ENCODE peak calls at places on chromosomes 16 and 17, in five cellular contexts. W is left ventricle myocardium inferior, I is uterus, H is ovary, T is aorta. S is an unnamed sample. For H3K4me1, the result is how much of the 10 kb centered on the place peaks cover.

GRCh38 chr16:5918553-5919127 is 821.0 kb upstream of the EEF2KMT start:
- DNase-seq in W (no peak), I (no peak), H (no peak), T (no peak), S (no peak)

GRCh38 chr17:44536090-44536960 is 21.0 kb upstream of the FZD2 start:
- DNase-seq in W (no peak), I (no peak), H (peak), T (no peak), S (peak)

GRCh38 chr17:11628374-11628773 is 30.1 kb downstream of the DNAH9 start:
- DNase-seq in W (no peak), I (no peak), H (no peak), T (no peak), S (no peak)

GRCh38 chr17:48055531-48056245 is 7.5 kb downstream of the NFE2L1 start:
- DNase-seq in W (no peak), I (no peak), H (peak), T (no peak), S (peak)

GRCh38 chr17:66767164-66767933 is 67.6 kb upstream of the CACNG5 start:
- DNase-seq in W (no peak), I (no peak), H (no peak), T (no peak), S (no peak)

GRCh38 chr17:79027925-79028491 is 4.0 kb downstream of the C1QTNF1 start:
- DNase-seq in W (no peak), I (peak), H (peak), T (peak), S (no peak)

GRCh38 chr17:41734949-41735313 is 488 bp upstream of the HAP1 start:
- DNase-seq in W (no peak), I (no peak), H (peak), T (no peak), S (no peak)

GRCh38 chr16:21101631-21102420 is 48.8 kb downstream of the DNAH3 start:
- DNase-seq in W (peak), I (no peak), H (peak), T (no peak), S (no peak)

GRCh38 chr16:2152695-2153506 is 2.7 kb upstream of the TRAF7 start:
- DNase-seq in W (no peak), I (no peak), H (no peak), T (no peak), S (peak)

GRCh38 chr16:15757075-15757386 is 99.8 kb downstream of the MYH11 start:
- DNase-seq in W (no peak), I (no peak), H (no peak), T (no peak), S (no peak)

GRCh38 chr16:66934138-66934838 is at the start of gene CIAO2B:
- DNase-seq in W (peak), I (peak), H (peak), T (peak), S (peak)

GRCh38 chr17:43171761-43172487 is 910 bp downstream of the NBR1 start:
- DNase-seq in W (no peak), I (peak), H (peak), T (peak), S (no peak)

GRCh38 chr16:80167657-80168056 is 373.1 kb upstream of the DYNLRB2 start:
- DNase-seq in W (no peak), I (no peak), H (no peak), T (no peak), S (no peak)

GRCh38 chr17:69677130-69677529 is 262.6 kb downstream of the MAP2K6 start:
- DNase-seq in W (no peak), I (no peak), H (no peak), T (no peak), S (no peak)

GRCh38 chr16:22360963-22361659 is 13.3 kb downstream of the CDR2 start:
- DNase-seq in W (no peak), I (no peak), H (no peak), T (no peak), S (no peak)

GRCh38 chr17:79182176-79183160 is 107.8 kb downstream of the ENGASE start:
- DNase-seq in W (no peak), I (no peak), H (no peak), T (no peak), S (no peak)

GRCh38 chr16:86044881-86045600 is 146.1 kb downstream of the IRF8 start:
- DNase-seq in W (no peak), I (no peak), H (no peak), T (no peak), S (peak)

GRCh38 chr17:70099267-70099666 is 24.2 kb downstream of the KCNJ16 start:
- DNase-seq in W (no peak), I (no peak), H (no peak), T (no peak), S (no peak)

GRCh38 chr17:50219345-50219744 is 17.9 kb upstream of the COL1A1 start:
- DNase-seq in W (no peak), I (peak), H (no peak), T (no peak), S (no peak)

GRCh38 chr17:55133583-55133982 is 131.2 kb upstream of the HLF start:
- DNase-seq in W (no peak), I (no peak), H (no peak), T (no peak), S (no peak)

GRCh38 chr16:50368410-50369132 is at the start of gene BRD7:
- DNase-seq in W (peak), I (peak), H (peak), T (peak), S (peak)

GRCh38 chr16:64356267-64356666 is 765.6 kb downstream of the CDH11 start:
- DNase-seq in W (no peak), I (no peak), H (no peak), T (no peak), S (no peak)

GRCh38 chr17:58575511-58575910 is 61.1 kb upstream of the MTMR4 start:
- DNase-seq in W (no peak), I (no peak), H (no peak), T (no peak), S (no peak)

GRCh38 chr17:27549251-27549919 is 81.6 kb upstream of the LGALS9 start:
- DNase-seq in W (peak), I (no peak), H (peak), T (peak), S (peak)

GRCh38 chr17:39563476-39563875 is 44.2 kb downstream of the NEUROD2 start:
- DNase-seq in W (no peak), I (no peak), H (peak), T (no peak), S (no peak)

GRCh38 chr16:7548796-7549318 is 216.2 kb downstream of the RBFOX1 start:
- DNase-seq in W (no peak), I (no peak), H (no peak), T (no peak), S (no peak)

GRCh38 chr17:47978324-47978723 is 7.4 kb downstream of the CDK5RAP3 start:
- DNase-seq in W (peak), I (peak), H (peak), T (peak), S (no peak)

GRCh38 chr17:74858672-74859438 is 830 bp downstream of the GRIN2C start:
- DNase-seq in W (no peak), I (no peak), H (no peak), T (no peak), S (no peak)

GRCh38 chr17:57255182-57255775 is 1.0 kb upstream of the MSI2 start:
- DNase-seq in W (no peak), I (no peak), H (no peak), T (no peak), S (no peak)
- H3K27ac ChIP-seq in W (peak), I (peak), H (peak), T (peak), S (peak)

DNA sequence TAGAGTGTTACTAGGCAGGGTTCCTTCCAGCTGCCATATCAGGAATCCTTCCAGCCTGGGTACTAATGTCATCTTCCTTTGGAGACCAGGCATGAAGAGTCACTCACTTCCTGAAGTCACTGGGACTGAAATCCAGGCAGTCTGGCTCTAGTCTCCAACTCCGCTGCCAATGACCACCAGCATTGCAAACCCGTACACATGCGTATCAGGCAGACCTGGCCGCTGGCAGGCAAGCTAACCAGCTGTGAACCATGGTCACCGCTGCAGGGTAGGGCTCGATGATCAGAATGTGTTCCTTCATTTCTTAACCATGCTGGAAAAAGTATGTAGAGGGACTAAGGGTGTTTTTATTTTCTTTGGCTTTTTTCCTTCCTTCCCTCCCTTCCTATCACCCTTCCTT is 255.5 kb downstream of the CDH13 start:
- DNase-seq in W (no peak), I (no peak), H (no peak), T (peak), S (no peak)
- H3K4me1 ChIP-seq in W (under half), I (under half), H (under half), T (under half), S (under half)

GRCh38 chr16:8644513-8645140 is 23.1 kb downstream of the METTL22 start:
- DNase-seq in W (peak), I (no peak), H (no peak), T (peak), S (peak)
- H3K27ac ChIP-seq in W (no peak), I (no peak), H (no peak), T (no peak), S (peak)

GRCh38 chr16:588889-589657 is 793 bp upstream of the RAB40C start:
- DNase-seq in W (peak), I (peak), H (peak), T (peak), S (peak)

GRCh38 chr16:590165-590874 is 454 bp downstream of the RAB40C start:
- DNase-seq in W (no peak), I (no peak), H (peak), T (peak), S (peak)

GRCh38 chr16:589658-590159 is at the start of gene RAB40C:
- DNase-seq in W (peak), I (peak), H (peak), T (peak), S (peak)

GRCh38 chr16:586645-587590 is 2.9 kb upstream of the RAB40C start:
- DNase-seq in W (no peak), I (no peak), H (peak), T (no peak), S (peak)

GRCh38 chr16:588639-588888 is 1.3 kb upstream of the RAB40C start:
- DNase-seq in W (no peak), I (no peak), H (peak), T (peak), S (peak)
- H3K4me1 ChIP-seq in W (half or more), I (under half), H (under half), T (under half), S (half or more)

DNA sequence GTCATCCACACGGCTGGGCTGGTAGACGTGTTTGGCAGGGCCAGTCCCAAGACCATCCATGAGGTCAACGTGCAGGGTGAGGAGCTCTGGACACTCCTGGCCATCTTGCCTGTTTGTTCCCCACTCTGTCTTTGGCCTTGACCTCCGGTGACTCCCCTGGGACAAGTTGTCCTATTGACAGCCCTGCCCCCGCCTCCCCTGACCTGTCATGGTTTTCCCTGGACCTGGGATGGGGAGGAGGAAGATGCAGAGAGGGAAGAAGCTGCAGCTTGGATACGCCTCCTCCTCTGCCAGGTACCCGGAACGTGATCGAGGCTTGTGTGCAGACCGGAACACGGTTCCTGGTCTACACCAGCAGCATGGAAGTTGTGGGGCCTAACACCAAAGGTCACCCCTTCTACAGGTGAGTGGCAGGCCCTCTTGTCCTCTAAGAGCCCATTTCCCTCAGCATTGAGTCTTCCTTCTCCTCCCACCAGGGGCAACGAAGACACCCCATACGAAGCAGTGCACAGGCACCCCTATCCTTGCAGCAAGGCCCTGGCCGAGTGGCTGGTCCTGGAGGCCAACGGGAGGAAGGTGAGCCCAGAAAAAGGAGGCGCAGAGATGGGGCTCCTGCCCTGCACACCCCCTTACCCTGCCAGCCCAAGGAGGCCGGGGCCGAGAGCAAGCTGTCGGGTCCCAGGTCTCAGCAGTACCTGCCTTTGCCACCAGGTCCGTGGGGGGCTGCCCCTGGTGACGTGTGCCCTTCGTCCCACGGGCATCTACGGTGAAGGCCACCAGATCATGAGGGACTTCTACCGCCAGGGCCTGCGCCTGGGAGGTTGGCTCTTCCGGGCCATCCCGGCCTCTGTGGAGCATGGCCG is 1.4 kb downstream of the HSD3B7 start:
- DNase-seq in W (no peak), I (no peak), H (no peak), T (no peak), S (no peak)
- H3K27ac ChIP-seq in W (no peak), I (no peak), H (no peak), T (no peak), S (no peak)

GRCh38 chr16:68259421-68259820 is 4.9 kb upstream of the SLC7A6 start:
- DNase-seq in W (peak), I (no peak), H (no peak), T (no peak), S (no peak)
- H3K4me1 ChIP-seq in W (half or more), I (under half), H (under half), T (under half), S (under half)

S was measured in spleen.